ENCODE peak calls at places on chromosomes 6 and 20, in six cellular contexts. F, X, J, S, E and W are unnamed samples.
A peak's percentile ranks its signal among the peaks of the same experiment; 100 is the strongest.

GRCh38 chr20:34581341-34582189 is 23.0 kb downstream of the MAP1LC3A start:
- DNase-seq in E (no peak), S (peak; percentile 42), J (no peak), X (no peak), F (peak; percentile 66), W (no peak)

GRCh38 chr20:9342651-9343050 is 171.7 kb upstream of the LAMP5 start:
- DNase-seq in S (no peak), X (no peak), E (no peak), F (no peak), J (no peak), W (no peak)

GRCh38 chr6:35797837-35798526 is 859 bp upstream of the CLPS start:
- DNase-seq in X (no peak), S (no peak), F (no peak), J (no peak), E (no peak), W (no peak)

GRCh38 chr6:139742671-139743070 is 368.2 kb upstream of the CITED2 start:
- DNase-seq in F (peak; percentile 30), E (no peak), J (no peak), X (no peak), S (no peak), W (no peak)

GRCh38 chr6:150118208-150118607 is 24.6 kb upstream of the PPP1R14C start:
- DNase-seq in F (no peak), J (no peak), S (no peak), X (no peak), E (no peak), W (no peak)

GRCh38 chr6:88914180-88914579 is 49.2 kb downstream of the RNGTT start:
- DNase-seq in J (no peak), X (no peak), E (no peak), F (peak; percentile 34), S (no peak), W (no peak)

GRCh38 chr20:9978395-9979004 is 56.3 kb upstream of the ANKEF1 start:
- DNase-seq in J (peak; percentile 4), F (peak; percentile 88), E (no peak), X (peak; percentile 57), S (no peak), W (peak; percentile 34)

GRCh38 chr6:131258816-131259476 is 123.7 kb downstream of the AKAP7 start:
- DNase-seq in X (no peak), S (no peak), E (peak; percentile 63), F (peak; percentile 14), J (no peak), W (peak; percentile 86)

GRCh38 chr6:74936886-74937285 is 269.0 kb downstream of the COL12A1 start:
- DNase-seq in X (no peak), E (no peak), J (no peak), S (no peak), F (peak; percentile 68), W (no peak)

GRCh38 chr6:4687989-4688947 is 87.9 kb upstream of the CDYL start:
- DNase-seq in J (no peak), X (no peak), S (no peak), F (peak; percentile 90), E (no peak), W (peak; percentile 74)

GRCh38 chr20:49361872-49362663 is 84.2 kb upstream of the ZNFX1 start:
- DNase-seq in E (no peak), S (no peak), F (no peak), X (no peak), J (no peak), W (no peak)

GRCh38 chr20:47638851-47639250 is 137.2 kb downstream of the NCOA3 start:
- DNase-seq in F (no peak), S (no peak), X (no peak), J (no peak), E (no peak), W (no peak)

GRCh38 chr6:37555040-37555781 is 55.5 kb upstream of the CCDC167 start:
- DNase-seq in J (no peak), X (no peak), S (no peak), E (no peak), F (no peak), W (no peak)

GRCh38 chr20:1315804-1316203 is 13.1 kb downstream of the SDCBP2 start:
- DNase-seq in X (no peak), F (no peak), E (no peak), S (no peak), J (no peak), W (no peak)

GRCh38 chr6:18263561-18264337 is 581 bp downstream of the DEK start:
- DNase-seq in E (peak; percentile 84), J (no peak), F (peak; percentile 55), S (peak; percentile 74), X (peak; percentile 33), W (peak; percentile 56)

GRCh38 chr6:105164418-105164817 is 15.4 kb downstream of the POPDC3 start:
- DNase-seq in F (peak; percentile 65), J (no peak), S (no peak), E (no peak), X (no peak), W (no peak)

GRCh38 chr20:59624401-59624800 is 20.1 kb downstream of the PHACTR3 start:
- DNase-seq in X (no peak), S (no peak), F (no peak), J (no peak), E (no peak), W (no peak)

GRCh38 chr6:156963712-156964700 is 186.8 kb downstream of the ARID1B start:
- DNase-seq in S (no peak), X (no peak), J (no peak), F (peak; percentile 72), E (no peak), W (no peak)

GRCh38 chr20:24653306-24653705 is 183.9 kb downstream of the SYNDIG1 start:
- DNase-seq in S (no peak), F (peak; percentile 28), X (no peak), J (no peak), E (peak; percentile 33), W (no peak)

GRCh38 chr6:25277401-25277800 is 1.8 kb upstream of the CARMIL1 start:
- DNase-seq in X (no peak), S (no peak), J (no peak), F (no peak), E (no peak), W (no peak)

GRCh38 chr20:25032065-25032477 is 25.9 kb downstream of the ACSS1 start:
- DNase-seq in J (no peak), X (no peak), S (no peak), F (no peak), E (peak; percentile 52), W (no peak)

GRCh38 chr6:1424306-1424927 is 35.0 kb downstream of the FOXF2 start:
- DNase-seq in F (peak; percentile 78), E (no peak), J (no peak), X (no peak), S (peak; percentile 20), W (peak; percentile 64)

GRCh38 chr20:62461157-62461556 is 14.6 kb downstream of the GATA5 start:
- DNase-seq in E (no peak), J (no peak), S (peak; percentile 44), F (no peak), X (no peak), W (no peak)

GRCh38 chr20:37727247-37727956 is 33.6 kb downstream of the CTNNBL1 start:
- DNase-seq in X (no peak), S (no peak), J (no peak), E (no peak), F (peak; percentile 73), W (no peak)